ENCODE peak calls at places on chromosomes 16 and 17, in seven cellular contexts. One of them, this sample, is unnamed.

GRCh38 chr17:77450742-77451270 is 310.0 kb downstream of the SEC14L1 start:
- DNase-seq in GM12878: no peak
- DNase-seq in cardiac muscle cell: no peak
- DNase-seq in ascending aorta: no peak
- DNase-seq in CD8-positive, alpha-beta T cell: no peak
- DNase-seq in stomach: no peak
- DNase-seq in psoas muscle: no peak
- DNase-seq in this sample: no peak

GRCh38 chr17:3815122-3815521 is 14.1 kb upstream of the ITGAE start:
- DNase-seq in cardiac muscle cell: no peak
- DNase-seq in stomach: no peak
- DNase-seq in ascending aorta: no peak
- DNase-seq in GM12878: no peak
- DNase-seq in psoas muscle: no peak
- DNase-seq in CD8-positive, alpha-beta T cell: no peak
- DNase-seq in this sample: no peak

GRCh38 chr16:25106567-25107465 is 4.7 kb upstream of the LCMT1 start:
- DNase-seq in psoas muscle: peak; percentile 98
- DNase-seq in CD8-positive, alpha-beta T cell: peak; percentile 83
- DNase-seq in cardiac muscle cell: peak; percentile 92
- DNase-seq in ascending aorta: peak; percentile 98
- DNase-seq in GM12878: no peak
- DNase-seq in stomach: peak; percentile 97
- DNase-seq in this sample: peak; percentile 98

GRCh38 chr16:57196753-57197152 is 10.6 kb downstream of the RSPRY1 start:
- DNase-seq in GM12878: no peak
- DNase-seq in stomach: no peak
- DNase-seq in CD8-positive, alpha-beta T cell: no peak
- DNase-seq in cardiac muscle cell: no peak
- DNase-seq in psoas muscle: no peak
- DNase-seq in ascending aorta: no peak
- DNase-seq in this sample: no peak

GRCh38 chr16:57610611-57611010 is 17.8 kb upstream of the ADGRG1 start:
- DNase-seq in cardiac muscle cell: no peak
- DNase-seq in GM12878: no peak
- DNase-seq in stomach: no peak
- DNase-seq in psoas muscle: no peak
- DNase-seq in ascending aorta: peak; percentile 39
- DNase-seq in CD8-positive, alpha-beta T cell: no peak
- DNase-seq in this sample: no peak

GRCh38 chr17:45841098-45841497 is 3.6 kb upstream of the SPPL2C start:
- DNase-seq in psoas muscle: no peak
- DNase-seq in CD8-positive, alpha-beta T cell: no peak
- DNase-seq in GM12878: no peak
- DNase-seq in stomach: no peak
- DNase-seq in cardiac muscle cell: no peak
- DNase-seq in ascending aorta: no peak
- DNase-seq in this sample: no peak

GRCh38 chr17:44362964-44363612 is 565 bp downstream of the FAM171A2 start:
- DNase-seq in CD8-positive, alpha-beta T cell: no peak
- DNase-seq in cardiac muscle cell: no peak
- DNase-seq in psoas muscle: no peak
- DNase-seq in ascending aorta: no peak
- DNase-seq in stomach: no peak
- DNase-seq in GM12878: no peak
- DNase-seq in this sample: no peak

GRCh38 chr17:56142325-56142724 is 10.9 kb upstream of the ANKFN1 start:
- DNase-seq in stomach: no peak
- DNase-seq in ascending aorta: peak; percentile 66
- DNase-seq in CD8-positive, alpha-beta T cell: no peak
- DNase-seq in cardiac muscle cell: no peak
- DNase-seq in GM12878: no peak
- DNase-seq in psoas muscle: no peak
- DNase-seq in this sample: no peak

GRCh38 chr17:50918933-50919296 is 52.8 kb upstream of the TOB1 start:
- DNase-seq in cardiac muscle cell: no peak
- DNase-seq in GM12878: no peak
- DNase-seq in psoas muscle: no peak
- DNase-seq in ascending aorta: no peak
- DNase-seq in CD8-positive, alpha-beta T cell: no peak
- DNase-seq in stomach: peak; percentile 62
- DNase-seq in this sample: peak; percentile 72

GRCh38 chr17:74543406-74543805 is 2.5 kb downstream of the CD300C start:
- DNase-seq in GM12878: no peak
- DNase-seq in stomach: no peak
- DNase-seq in CD8-positive, alpha-beta T cell: no peak
- DNase-seq in ascending aorta: no peak
- DNase-seq in cardiac muscle cell: no peak
- DNase-seq in psoas muscle: no peak
- DNase-seq in this sample: peak; percentile 30

GRCh38 chr16:54462766-54463165 is 176.2 kb upstream of the IRX3 start:
- DNase-seq in GM12878: no peak
- DNase-seq in CD8-positive, alpha-beta T cell: no peak
- DNase-seq in stomach: no peak
- DNase-seq in cardiac muscle cell: no peak
- DNase-seq in psoas muscle: no peak
- DNase-seq in ascending aorta: no peak
- DNase-seq in this sample: no peak

GRCh38 chr16:77711775-77712174 is 10.5 kb upstream of the NUDT7 start:
- DNase-seq in cardiac muscle cell: no peak
- DNase-seq in CD8-positive, alpha-beta T cell: no peak
- DNase-seq in stomach: peak; percentile 62
- DNase-seq in psoas muscle: no peak
- DNase-seq in ascending aorta: no peak
- DNase-seq in GM12878: no peak
- DNase-seq in this sample: peak; percentile 65

GRCh38 chr17:2207815-2208515 is 95.6 kb downstream of the SMG6 start:
- DNase-seq in GM12878: no peak
- DNase-seq in CD8-positive, alpha-beta T cell: no peak
- DNase-seq in psoas muscle: no peak
- DNase-seq in cardiac muscle cell: no peak
- DNase-seq in stomach: no peak
- DNase-seq in ascending aorta: peak; percentile 61
- DNase-seq in this sample: no peak

GRCh38 chr16:85986931-85987749 is 88.2 kb downstream of the IRF8 start:
- DNase-seq in CD8-positive, alpha-beta T cell: peak; percentile 72
- DNase-seq in ascending aorta: no peak
- DNase-seq in cardiac muscle cell: peak; percentile 15
- DNase-seq in psoas muscle: no peak
- DNase-seq in stomach: no peak
- DNase-seq in GM12878: no peak
- DNase-seq in this sample: peak; percentile 79

GRCh38 chr16:1183235-1183907 is 30.5 kb downstream of the CACNA1H start:
- DNase-seq in cardiac muscle cell: peak; percentile 82
- DNase-seq in stomach: no peak
- DNase-seq in psoas muscle: peak; percentile 64
- DNase-seq in CD8-positive, alpha-beta T cell: no peak
- DNase-seq in ascending aorta: no peak
- DNase-seq in GM12878: no peak
- DNase-seq in this sample: no peak

DNA sequence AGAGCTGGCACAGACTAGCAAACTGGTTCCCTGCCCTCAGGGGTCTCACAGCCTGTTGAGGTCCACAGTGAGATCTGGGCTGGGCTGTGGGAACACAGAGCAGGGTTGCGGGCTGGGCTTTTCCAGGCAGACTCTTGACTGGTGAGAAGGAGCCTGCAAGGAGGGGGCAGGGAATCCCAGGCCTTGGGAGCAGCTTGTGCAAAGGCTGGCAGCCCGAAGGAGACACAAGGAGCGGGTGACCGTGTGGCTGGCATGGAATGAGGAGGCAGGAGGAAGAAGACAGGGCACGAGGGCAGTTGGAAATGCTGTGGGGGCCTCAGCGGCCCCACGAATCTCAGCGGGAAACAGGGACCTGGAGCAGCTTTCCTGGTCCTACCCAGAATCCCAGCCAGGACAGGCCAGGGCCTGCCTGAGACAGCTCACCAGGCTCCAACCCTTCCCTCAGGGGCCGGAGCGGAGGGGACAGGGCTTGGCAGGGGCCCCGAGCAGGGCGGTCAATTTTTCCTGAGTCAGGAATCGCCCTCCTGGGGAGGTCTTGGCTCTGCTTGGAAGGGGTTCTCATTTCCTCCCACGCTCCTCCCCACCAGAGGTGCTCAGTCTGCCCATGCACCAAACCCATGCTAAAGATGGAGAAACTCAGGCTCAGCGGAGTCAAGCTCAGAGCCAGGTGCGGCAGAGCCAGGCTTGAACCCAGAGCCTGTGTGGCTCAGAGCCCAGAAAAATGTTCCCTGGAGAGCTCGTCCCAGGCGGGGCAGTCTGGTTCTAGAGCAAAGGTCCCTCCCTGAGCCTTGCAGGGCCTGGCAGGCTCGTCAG is 9.2 kb upstream of the SNN start:
- DNase-seq in stomach: no peak
- DNase-seq in GM12878: no peak
- DNase-seq in ascending aorta: no peak
- DNase-seq in psoas muscle: no peak
- DNase-seq in CD8-positive, alpha-beta T cell: no peak
- DNase-seq in cardiac muscle cell: peak; percentile 46
- DNase-seq in this sample: no peak
- H3K4me1 ChIP-seq in stomach: no peaks in the 10 kb centered on the region
- H3K4me1 ChIP-seq in GM12878: peaks cover 7% of the 10 kb centered on the region
- H3K4me1 ChIP-seq in ascending aorta: peaks cover 8% of the 10 kb centered on the region
- H3K4me1 ChIP-seq in psoas muscle: peaks cover 8% of the 10 kb centered on the region
- H3K4me1 ChIP-seq in CD8-positive, alpha-beta T cell: peaks cover 22% of the 10 kb centered on the region
- H3K4me1 ChIP-seq in cardiac muscle cell: no peaks in the 10 kb centered on the region
- H3K4me1 ChIP-seq in this sample: no peaks in the 10 kb centered on the region

GRCh38 chr17:81092518-81093095 is 57.7 kb downstream of the BAIAP2 start:
- DNase-seq in GM12878: no peak
- DNase-seq in psoas muscle: no peak
- DNase-seq in stomach: peak; percentile 47
- DNase-seq in CD8-positive, alpha-beta T cell: no peak
- DNase-seq in ascending aorta: no peak
- DNase-seq in cardiac muscle cell: no peak
- DNase-seq in this sample: no peak

GRCh38 chr17:81093576-81094223 is 58.7 kb downstream of the BAIAP2 start:
- DNase-seq in stomach: no peak
- DNase-seq in ascending aorta: no peak
- DNase-seq in CD8-positive, alpha-beta T cell: no peak
- DNase-seq in GM12878: no peak
- DNase-seq in psoas muscle: no peak
- DNase-seq in cardiac muscle cell: no peak
- DNase-seq in this sample: no peak

GRCh38 chr17:81094744-81095607 is 60.0 kb downstream of the BAIAP2 start:
- DNase-seq in stomach: peak; percentile 54
- DNase-seq in GM12878: peak; percentile 21
- DNase-seq in psoas muscle: peak; percentile 78
- DNase-seq in ascending aorta: peak; percentile 89
- DNase-seq in cardiac muscle cell: peak; percentile 97
- DNase-seq in CD8-positive, alpha-beta T cell: peak; percentile 92
- DNase-seq in this sample: peak; percentile 86

GRCh38 chr17:81095608-81095888 is 60.6 kb downstream of the BAIAP2 start:
- DNase-seq in cardiac muscle cell: no peak
- DNase-seq in ascending aorta: no peak
- DNase-seq in stomach: no peak
- DNase-seq in psoas muscle: no peak
- DNase-seq in CD8-positive, alpha-beta T cell: no peak
- DNase-seq in GM12878: no peak
- DNase-seq in this sample: no peak

GRCh38 chr17:81094224-81094743 is 59.3 kb downstream of the BAIAP2 start:
- DNase-seq in cardiac muscle cell: no peak
- DNase-seq in CD8-positive, alpha-beta T cell: no peak
- DNase-seq in ascending aorta: no peak
- DNase-seq in psoas muscle: no peak
- DNase-seq in stomach: no peak
- DNase-seq in GM12878: no peak
- DNase-seq in this sample: no peak
- H3K4me1 ChIP-seq in cardiac muscle cell: peaks cover 41% of the 10 kb centered on the region
- H3K4me1 ChIP-seq in CD8-positive, alpha-beta T cell: peaks cover 54% of the 10 kb centered on the region
- H3K4me1 ChIP-seq in ascending aorta: peaks cover 14% of the 10 kb centered on the region
- H3K4me1 ChIP-seq in psoas muscle: peaks cover 28% of the 10 kb centered on the region
- H3K4me1 ChIP-seq in stomach: peaks cover 81% of the 10 kb centered on the region
- H3K4me1 ChIP-seq in GM12878: peaks cover 11% of the 10 kb centered on the region
- H3K4me1 ChIP-seq in this sample: peaks cover 26% of the 10 kb centered on the region

DNA sequence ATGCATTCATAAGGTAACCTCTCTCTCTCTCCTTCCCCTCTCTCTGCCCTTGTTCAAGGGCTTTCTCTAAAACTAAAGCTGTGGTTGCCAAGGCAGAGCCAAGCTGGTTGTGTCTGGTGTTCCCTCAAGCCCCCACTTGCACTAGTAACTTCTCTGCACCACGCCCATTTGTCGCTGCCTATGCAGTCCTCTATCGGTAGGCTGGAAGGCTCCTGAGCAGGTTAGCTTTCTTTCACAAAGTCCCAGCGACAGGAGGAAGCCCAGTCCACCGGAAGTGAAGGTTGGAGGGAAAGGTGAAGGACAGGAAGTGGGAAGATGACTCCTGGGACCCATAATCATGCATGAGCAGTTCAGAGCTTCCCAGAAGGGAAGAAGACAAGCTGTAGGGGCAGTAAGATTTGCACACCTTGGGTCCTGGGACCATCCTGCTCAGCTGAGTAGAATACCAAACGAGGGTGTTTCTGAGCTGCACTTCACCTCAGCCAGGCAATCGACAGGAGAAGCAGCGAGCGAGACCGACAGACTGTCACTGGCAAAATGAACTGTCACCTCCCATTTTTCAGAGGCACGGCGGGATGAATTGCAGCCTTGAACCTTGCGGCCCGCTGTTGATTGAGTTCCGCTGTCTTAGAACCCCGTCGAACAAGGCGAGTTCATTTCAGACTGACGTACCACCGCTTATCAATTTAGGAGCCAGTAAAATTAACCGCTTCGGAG is 14.7 kb upstream of the SKAP1 start:
- DNase-seq in CD8-positive, alpha-beta T cell: peak; percentile 64
- DNase-seq in GM12878: no peak
- DNase-seq in ascending aorta: no peak
- DNase-seq in stomach: no peak
- DNase-seq in cardiac muscle cell: no peak
- DNase-seq in psoas muscle: no peak
- DNase-seq in this sample: no peak
- H3K4me1 ChIP-seq in CD8-positive, alpha-beta T cell: peaks cover 61% of the 10 kb centered on the region
- H3K4me1 ChIP-seq in GM12878: peaks cover 45% of the 10 kb centered on the region
- H3K4me1 ChIP-seq in ascending aorta: no peaks in the 10 kb centered on the region
- H3K4me1 ChIP-seq in stomach: no peaks in the 10 kb centered on the region
- H3K4me1 ChIP-seq in cardiac muscle cell: peaks cover 12% of the 10 kb centered on the region
- H3K4me1 ChIP-seq in psoas muscle: no peaks in the 10 kb centered on the region
- H3K4me1 ChIP-seq in this sample: no peaks in the 10 kb centered on the region

GRCh38 chr17:57480438-57481196 is 224.3 kb downstream of the MSI2 start:
- DNase-seq in CD8-positive, alpha-beta T cell: no peak
- DNase-seq in GM12878: no peak
- DNase-seq in stomach: no peak
- DNase-seq in psoas muscle: peak; percentile 64
- DNase-seq in ascending aorta: no peak
- DNase-seq in cardiac muscle cell: peak; percentile 62
- DNase-seq in this sample: no peak

GRCh38 chr17:57484826-57485565 is 228.7 kb downstream of the MSI2 start:
- DNase-seq in CD8-positive, alpha-beta T cell: no peak
- DNase-seq in stomach: no peak
- DNase-seq in GM12878: no peak
- DNase-seq in ascending aorta: no peak
- DNase-seq in psoas muscle: no peak
- DNase-seq in cardiac muscle cell: no peak
- DNase-seq in this sample: no peak

GRCh38 chr17:57481901-57482300 is 225.6 kb downstream of the MSI2 start:
- DNase-seq in psoas muscle: no peak
- DNase-seq in stomach: no peak
- DNase-seq in CD8-positive, alpha-beta T cell: no peak
- DNase-seq in cardiac muscle cell: peak; percentile 99
- DNase-seq in GM12878: no peak
- DNase-seq in ascending aorta: no peak
- DNase-seq in this sample: no peak

GRCh38 chr17:57484081-57484666 is 227.9 kb downstream of the MSI2 start:
- DNase-seq in cardiac muscle cell: no peak
- DNase-seq in ascending aorta: no peak
- DNase-seq in GM12878: no peak
- DNase-seq in psoas muscle: no peak
- DNase-seq in CD8-positive, alpha-beta T cell: no peak
- DNase-seq in stomach: no peak
- DNase-seq in this sample: no peak

GRCh38 chr17:57482657-57483056 is 226.3 kb downstream of the MSI2 start:
- DNase-seq in stomach: no peak
- DNase-seq in ascending aorta: no peak
- DNase-seq in cardiac muscle cell: no peak
- DNase-seq in CD8-positive, alpha-beta T cell: no peak
- DNase-seq in GM12878: no peak
- DNase-seq in psoas muscle: no peak
- DNase-seq in this sample: no peak
- H3K4me1 ChIP-seq in stomach: peaks cover 28% of the 10 kb centered on the region
- H3K4me1 ChIP-seq in ascending aorta: no peaks in the 10 kb centered on the region
- H3K4me1 ChIP-seq in cardiac muscle cell: peaks cover 28% of the 10 kb centered on the region
- H3K4me1 ChIP-seq in CD8-positive, alpha-beta T cell: peaks cover 45% of the 10 kb centered on the region
- H3K4me1 ChIP-seq in GM12878: peaks cover 40% of the 10 kb centered on the region
- H3K4me1 ChIP-seq in psoas muscle: peaks cover 59% of the 10 kb centered on the region
- H3K4me1 ChIP-seq in this sample: no peaks in the 10 kb centered on the region

This sample was measured in Peyer's patch.